ENCODE peak calls at places on chromosomes 3 and 15, in six cellular contexts. U is pancreas; N is AG04450; Q is kidney tubule cell; I is stimulated activated CD8-positive, alpha-beta memory T cell treated with anti-CD3 and anti-CD28 coated beads, Interleukin-15, amount 100 ng/mL, for 4 hours; K is T-helper 9 cell. F is an unnamed sample.

GRCh38 chr3:185744997-185745843 is 79.6 kb downstream of the IGF2BP2 start:
- DNase-seq in N (peak; percentile 64), U (no peak), K (no peak), Q (peak; percentile 99), I (no peak), F (no peak)

GRCh38 chr3:40516201-40516600 is 8.6 kb upstream of the ZNF621 start:
- DNase-seq in I (no peak), K (no peak), Q (no peak), U (no peak), N (no peak), F (no peak)

GRCh38 chr3:23244642-23245041 is 41.5 kb downstream of the UBE2E2 start:
- DNase-seq in N (no peak), Q (no peak), U (no peak), I (no peak), K (no peak), F (no peak)

GRCh38 chr3:20057612-20058180 is 17.4 kb downstream of the KAT2B start:
- DNase-seq in K (no peak), U (no peak), I (no peak), Q (peak; percentile 23), N (no peak), F (no peak)

GRCh38 chr3:114504941-114505632 is 211.3 kb downstream of the TIGIT start:
- DNase-seq in K (no peak), Q (peak; percentile 65), I (no peak), U (no peak), N (no peak), F (no peak)

GRCh38 chr3:94928921-94929320 is 866.1 kb downstream of the NSUN3 start:
- DNase-seq in Q (peak; percentile 61), I (no peak), U (no peak), N (no peak), K (no peak), F (no peak)

GRCh38 chr3:169869484-169870304 is at the start of gene LRRC31:
- DNase-seq in N (no peak), K (no peak), I (no peak), Q (peak; percentile 79), U (no peak), F (no peak)

GRCh38 chr3:187264051-187264450 is 27.5 kb downstream of the MASP1 start:
- DNase-seq in U (no peak), N (peak; percentile 57), Q (peak; percentile 93), K (no peak), I (no peak), F (no peak)

GRCh38 chr3:133695772-133696171 is 34.0 kb upstream of the TOPBP1 start:
- DNase-seq in U (no peak), I (no peak), Q (no peak), K (no peak), N (no peak), F (no peak)

GRCh38 chr15:25737218-25737643 is 125.9 kb downstream of the ATP10A start:
- DNase-seq in N (no peak), U (no peak), I (no peak), Q (no peak), K (no peak), F (no peak)